ENCODE peak calls at places on chromosomes 2 and 18, in seven cellular contexts. A is body of pancreas, K is uterus, X is HCT116, G is IMR-90, U is ovary, F is A549. L is an unnamed sample.

GRCh38 chr2:69815717-69816116 is 13.7 kb upstream of the GMCL1 start:
- DNase-seq in A (no peak), K (no peak), X (no peak), G (no peak), U (no peak), F (no peak), L (no peak)

GRCh38 chr2:8803658-8804379 is 33.6 kb downstream of the KIDINS220 start:
- DNase-seq in A (peak), K (no peak), X (peak), G (peak), U (no peak), F (peak), L (no peak)

GRCh38 chr2:212831671-212832199 is 293.1 kb upstream of the ERBB4 start:
- DNase-seq in A (no peak), K (peak), X (no peak), G (no peak), U (peak), F (no peak), L (no peak)

GRCh38 chr2:71897836-71898235 is 249.8 kb downstream of the CYP26B1 start:
- DNase-seq in A (no peak), K (no peak), X (no peak), G (no peak), U (no peak), F (no peak), L (no peak)

GRCh38 chr2:55175254-55176093 is 56.6 kb downstream of the CLHC1 start:
- DNase-seq in A (no peak), K (no peak), X (peak), G (peak), U (no peak), F (peak), L (no peak)

GRCh38 chr2:167579826-167580225 is 667.6 kb downstream of the STK39 start:
- DNase-seq in A (no peak), K (no peak), X (no peak), G (no peak), U (no peak), F (no peak), L (no peak)

GRCh38 chr2:140344842-140345241 is 1564.7 kb upstream of the NXPH2 start:
- DNase-seq in A (no peak), K (no peak), X (no peak), G (no peak), U (no peak), F (no peak), L (no peak)

GRCh38 chr2:27494944-27495554 is at the start of gene FNDC4:
- DNase-seq in A (peak), K (no peak), X (no peak), G (no peak), U (peak), F (peak), L (peak)

GRCh38 chr2:117771969-117772630 is 42.4 kb upstream of the DDX18 start:
- DNase-seq in A (no peak), K (no peak), X (peak), G (peak), U (no peak), F (peak), L (no peak)

GRCh38 chr2:215215637-215216036 is 77.2 kb upstream of the ABCA12 start:
- DNase-seq in A (no peak), K (no peak), X (no peak), G (no peak), U (no peak), F (no peak), L (no peak)

GRCh38 chr18:63339920-63340484 is 20.4 kb upstream of the BCL2 start:
- DNase-seq in A (no peak), K (peak), X (peak), G (peak), U (no peak), F (no peak), L (no peak)

GRCh38 chr2:213766465-213766891 is 482.2 kb downstream of the SPAG16 start:
- DNase-seq in A (no peak), K (no peak), X (no peak), G (no peak), U (no peak), F (no peak), L (no peak)

GRCh38 chr18:58590231-58590630 is 38.7 kb downstream of the ALPK2 start:
- DNase-seq in A (no peak), K (peak), X (no peak), G (peak), U (peak), F (no peak), L (no peak)

GRCh38 chr2:165022781-165023180 is 67.5 kb upstream of the SLC38A11 start:
- DNase-seq in A (no peak), K (no peak), X (no peak), G (no peak), U (no peak), F (no peak), L (no peak)

GRCh38 chr2:165016772-165017411 is 61.6 kb upstream of the SLC38A11 start:
- DNase-seq in A (peak), K (no peak), X (peak), G (peak), U (no peak), F (peak), L (no peak)

GRCh38 chr2:165013944-165014619 is 58.8 kb upstream of the SLC38A11 start:
- DNase-seq in A (no peak), K (no peak), X (no peak), G (no peak), U (no peak), F (no peak), L (no peak)

GRCh38 chr2:165015052-165015642 is 59.8 kb upstream of the SLC38A11 start:
- DNase-seq in A (peak), K (peak), X (peak), G (peak), U (peak), F (peak), L (no peak)

DNA sequence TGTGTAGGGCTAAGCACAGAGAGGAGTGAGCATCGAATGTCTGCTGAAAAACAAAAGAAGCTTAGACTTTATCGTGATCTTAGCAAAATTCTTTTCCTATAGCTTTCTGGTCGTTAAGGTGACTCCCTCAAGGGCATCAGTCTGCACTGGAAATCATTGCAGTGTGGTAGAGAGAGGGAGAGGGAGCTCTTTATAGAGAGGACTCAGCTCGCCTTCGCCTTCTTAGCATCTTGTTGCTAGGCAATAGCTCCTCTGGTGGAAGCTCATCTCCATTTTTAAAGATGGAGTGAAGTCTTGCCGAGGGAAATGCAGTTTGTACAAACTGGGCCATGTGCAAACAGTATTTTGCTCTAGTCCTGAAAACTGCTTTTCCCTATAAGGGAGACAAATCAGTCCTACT is 62.9 kb upstream of the SLC38A11 start:
- DNase-seq in A (no peak), K (no peak), X (no peak), G (peak), U (no peak), F (no peak), L (no peak)
- TF ChIP-seq CTCF in A (no peak), K (no peak), X (no peak), G (no peak), U (no peak), F (no peak), L (no peak)

GRCh38 chr2:135265960-135266490 is 213.9 kb downstream of the RAB3GAP1 start:
- DNase-seq in A (no peak), K (no peak), X (no peak), G (no peak), U (no peak), F (no peak), L (no peak)

GRCh38 chr2:135276525-135276924 is 224.4 kb downstream of the RAB3GAP1 start:
- DNase-seq in A (no peak), K (no peak), X (no peak), G (no peak), U (no peak), F (no peak), L (no peak)

DNA sequence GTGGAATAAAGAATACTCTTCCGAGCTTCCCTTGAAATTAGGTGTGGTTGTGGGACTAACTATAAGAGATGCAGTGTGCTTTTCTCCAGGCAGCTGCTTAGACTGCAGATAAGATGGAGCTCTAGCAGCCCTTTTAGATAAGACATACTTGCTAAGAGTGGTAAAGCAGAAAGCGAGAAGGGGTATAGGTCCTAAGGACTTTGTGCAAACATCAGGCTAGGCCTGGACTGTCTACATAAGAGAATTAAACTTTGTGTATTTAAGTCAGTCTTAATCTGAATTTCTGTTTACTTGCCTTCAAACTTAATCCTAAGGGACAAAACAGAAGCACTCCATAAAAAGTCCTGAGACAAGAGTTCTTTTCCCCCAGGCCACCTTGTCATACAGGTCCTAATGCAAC is 218.9 kb downstream of the RAB3GAP1 start:
- DNase-seq in A (no peak), K (no peak), X (no peak), G (no peak), U (no peak), F (no peak), L (no peak)
- H3K4me3 ChIP-seq in A (no peak), K (no peak), X (no peak), G (no peak), U (no peak), F (no peak), L (no peak)

GRCh38 chr2:235860111-235860510 is 308.1 kb downstream of the GBX2 start:
- DNase-seq in A (no peak), K (no peak), X (no peak), G (no peak), U (no peak), F (no peak), L (no peak)
- TF ChIP-seq POLR2A in A (no peak), K (no peak), X (no peak), G (no peak), U (no peak), F (no peak), L (no peak)

GRCh38 chr18:56322403-56322802 is 316.0 kb downstream of the TXNL1 start:
- DNase-seq in A (no peak), K (no peak), X (no peak), G (no peak), U (no peak), F (no peak), L (no peak)
- TF ChIP-seq CTCF in A (no peak), K (no peak), X (no peak), G (no peak), U (no peak), F (no peak), L (no peak)

L was measured in lower leg skin.